ENCODE peak calls at places on chromosomes 3 and 15, in eight cellular contexts. C is IMR-90, Q is suprapubic skin, V is erythroblast, F is lower leg skin, J is GM12891, X is body of pancreas, O is adrenal gland. D is an unnamed sample.

GRCh38 chr3:150775001-150775599 is 12.1 kb upstream of the SIAH2 start:
- DNase-seq in C (peak), Q (no peak), V (no peak), F (no peak), J (no peak), X (no peak), O (no peak), D (no peak)

GRCh38 chr15:91891788-91892187 is 38.3 kb downstream of the SLCO3A1 start:
- DNase-seq in C (no peak), Q (no peak), V (no peak), F (no peak), J (no peak), X (no peak), O (no peak), D (no peak)

GRCh38 chr15:73899197-73900128 is 26.1 kb downstream of the TBC1D21 start:
- DNase-seq in C (peak), Q (peak), V (no peak), F (no peak), J (no peak), X (no peak), O (no peak), D (no peak)

GRCh38 chr15:42387603-42388002 is 28.3 kb downstream of the CAPN3 start:
- DNase-seq in C (no peak), Q (peak), V (no peak), F (peak), J (no peak), X (no peak), O (no peak), D (no peak)

GRCh38 chr3:126051741-126052140 is 32.2 kb downstream of the SLC41A3 start:
- DNase-seq in C (no peak), Q (no peak), V (no peak), F (peak), J (no peak), X (no peak), O (no peak), D (no peak)

GRCh38 chr3:181103605-181104004 is 114.1 kb upstream of the DNAJC19 start:
- DNase-seq in C (no peak), Q (no peak), V (peak), F (no peak), J (no peak), X (no peak), O (no peak), D (no peak)

GRCh38 chr3:57946970-57947381 is 61.2 kb upstream of the FLNB start:
- DNase-seq in C (no peak), Q (no peak), V (no peak), F (peak), J (no peak), X (no peak), O (no peak), D (peak)

GRCh38 chr15:45187578-45187893 is 230 bp downstream of the SHF start:
- DNase-seq in C (no peak), Q (no peak), V (no peak), F (no peak), J (no peak), X (no peak), O (no peak), D (no peak)

GRCh38 chr3:149352556-149352955 is 19.1 kb upstream of the TM4SF18 start:
- DNase-seq in C (peak), Q (peak), V (peak), F (no peak), J (peak), X (peak), O (peak), D (peak)

GRCh38 chr3:149291178-149291577 is 42.3 kb downstream of the TM4SF18 start:
- DNase-seq in C (no peak), Q (no peak), V (peak), F (no peak), J (peak), X (no peak), O (no peak), D (no peak)

GRCh38 chr15:67762610-67763368 is 62.5 kb upstream of the SKOR1 start:
- DNase-seq in C (peak), Q (no peak), V (no peak), F (no peak), J (peak), X (no peak), O (peak), D (no peak)

GRCh38 chr15:41502787-41503668 is 9.4 kb downstream of the ITPKA start:
- DNase-seq in C (no peak), Q (no peak), V (no peak), F (no peak), J (no peak), X (no peak), O (no peak), D (no peak)

DNA sequence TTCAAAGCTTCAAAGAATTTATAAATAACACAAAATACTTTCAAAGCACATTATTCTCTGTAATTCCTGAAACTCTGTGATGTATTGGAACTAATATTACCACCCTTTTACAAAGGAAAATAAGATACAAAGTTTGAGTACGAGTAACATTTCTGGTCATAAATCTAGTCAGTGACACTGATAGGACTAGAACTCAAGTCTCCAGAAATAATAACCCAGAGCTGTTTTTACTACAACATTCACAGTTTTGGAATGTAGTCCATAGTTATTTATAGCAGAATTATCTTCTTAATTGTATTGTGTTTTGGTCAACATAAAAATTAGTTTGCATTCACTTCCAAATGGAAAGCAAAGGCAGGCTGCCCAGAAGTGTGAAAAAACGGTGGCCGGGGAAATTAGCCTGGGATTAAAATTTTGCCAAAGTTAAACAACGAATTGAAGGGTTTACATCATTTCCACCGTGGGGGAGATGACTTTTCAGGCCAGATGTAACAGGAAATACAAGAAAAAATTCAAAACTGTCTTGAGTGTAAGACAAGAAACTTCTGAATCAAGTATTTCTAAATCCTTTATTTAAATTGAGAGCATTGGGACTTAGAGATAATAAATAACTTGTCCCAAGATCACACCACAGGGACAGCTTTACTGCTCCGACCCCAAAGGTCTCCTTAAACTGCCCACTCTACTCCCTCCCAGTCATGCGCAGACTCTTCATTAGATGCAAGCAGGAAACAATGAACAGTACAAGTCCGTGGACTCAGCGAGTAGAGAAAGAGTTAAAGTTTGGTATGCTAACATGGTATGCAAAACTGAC is 74.3 kb upstream of the VGLL4 start:
- DNase-seq in C (peak), Q (no peak), V (peak), F (no peak), J (no peak), X (no peak), O (no peak), D (no peak)
- TF ChIP-seq POLR2A in C (no peak), Q (no peak), V (no peak), F (no peak), J (no peak), X (no peak), O (no peak), D (no peak)

GRCh38 chr15:98421419-98422085 is 226.8 kb upstream of the IGF1R start:
- DNase-seq in C (peak), Q (no peak), V (peak), F (peak), J (peak), X (peak), O (peak), D (peak)
- TF ChIP-seq POLR2A in C (peak), Q (no peak), V (no peak), F (no peak), J (no peak), X (no peak), O (no peak), D (no peak)

GRCh38 chr3:119664370-119664769 is 4.0 kb upstream of the POPDC2 start:
- DNase-seq in C (no peak), Q (no peak), V (no peak), F (no peak), J (no peak), X (no peak), O (no peak), D (no peak)

GRCh38 chr3:119664850-119665379 is 4.5 kb upstream of the POPDC2 start:
- DNase-seq in C (peak), Q (no peak), V (no peak), F (no peak), J (no peak), X (no peak), O (no peak), D (no peak)

GRCh38 chr3:119660474-119661150 is at the start of gene POPDC2:
- DNase-seq in C (no peak), Q (no peak), V (no peak), F (no peak), J (no peak), X (no peak), O (no peak), D (no peak)

GRCh38 chr3:119663885-119664284 is 3.5 kb upstream of the POPDC2 start:
- DNase-seq in C (no peak), Q (no peak), V (no peak), F (no peak), J (no peak), X (no peak), O (no peak), D (no peak)

GRCh38 chr3:119662604-119663377 is 2.4 kb upstream of the POPDC2 start:
- DNase-seq in C (peak), Q (no peak), V (no peak), F (no peak), J (no peak), X (no peak), O (peak), D (no peak)
- TF ChIP-seq POLR2A in C (no peak), Q (no peak), V (no peak), F (no peak), J (peak), X (no peak), O (no peak), D (no peak)

GRCh38 chr3:50264964-50265485 is 3.9 kb upstream of the SEMA3B start:
- DNase-seq in C (no peak), Q (no peak), V (no peak), F (no peak), J (no peak), X (no peak), O (peak), D (no peak)
- TF ChIP-seq POLR2A in C (no peak), Q (no peak), V (no peak), F (no peak), J (no peak), X (no peak), O (no peak), D (no peak)

DNA sequence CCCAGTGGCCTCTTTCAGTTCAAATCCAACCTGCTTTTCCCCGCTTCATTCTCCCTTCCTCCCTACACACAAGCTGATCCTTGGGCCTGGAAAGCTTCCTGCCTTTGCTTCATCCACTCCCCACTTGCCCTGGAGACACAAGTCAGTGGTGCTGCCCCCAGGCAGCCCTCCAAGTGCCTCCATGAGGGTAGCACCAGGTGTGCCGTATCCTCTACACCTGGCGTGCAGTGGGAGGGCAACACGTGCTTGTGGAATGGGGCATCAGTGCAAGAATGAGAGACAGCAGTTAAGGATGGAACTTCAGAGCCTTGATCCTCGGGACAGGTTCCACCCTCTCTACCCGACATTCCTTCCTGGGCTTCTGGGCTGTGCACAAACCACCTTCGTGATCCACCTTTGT is 3.8 kb downstream of the ANPEP start:
- DNase-seq in C (no peak), Q (no peak), V (no peak), F (no peak), J (no peak), X (no peak), O (no peak), D (peak)
- TF ChIP-seq POLR2A in C (no peak), Q (no peak), V (no peak), F (no peak), J (no peak), X (no peak), O (no peak), D (no peak)

GRCh38 chr3:1079641-1080040 is 13.2 kb upstream of the CNTN6 start:
- DNase-seq in C (no peak), Q (no peak), V (no peak), F (no peak), J (no peak), X (no peak), O (no peak), D (no peak)
- TF ChIP-seq POLR2A in C (no peak), Q (no peak), V (no peak), F (no peak), J (no peak), X (no peak), O (no peak), D (no peak)